ENCODE peak calls at places on chromosome 5, in four cellular contexts. E is K562, P is HCT116, H is H1. S is an unnamed sample.

GRCh38 chr5:132962429-132962928 is 955 bp downstream of the AFF4 start:
- DNase-seq in H (no peak), E (peak), P (peak), S (no peak)

GRCh38 chr5:178163772-178164735 is 10.4 kb upstream of the NHP2 start:
- DNase-seq in P (peak), E (peak), H (no peak), S (peak)

GRCh38 chr5:63262191-63262981 is 683.8 kb downstream of the LRRC70 start:
- DNase-seq in H (no peak), E (no peak), P (no peak), S (no peak)

GRCh38 chr5:78783434-78784130 is 135.0 kb upstream of the LHFPL2 start:
- DNase-seq in E (no peak), P (no peak), H (no peak), S (no peak)

GRCh38 chr5:173627860-173628392 is 11.5 kb upstream of the BOD1 start:
- DNase-seq in E (no peak), P (no peak), H (peak), S (no peak)

GRCh38 chr5:131279209-131279608 is 15.4 kb downstream of the CDC42SE2 start:
- DNase-seq in E (no peak), H (no peak), P (no peak), S (no peak)

GRCh38 chr5:122874179-122874875 is 28.9 kb downstream of the SNX24 start:
- DNase-seq in E (no peak), H (no peak), P (no peak), S (no peak)

GRCh38 chr5:73693573-73694061 is 67.6 kb downstream of the ARHGEF28 start:
- DNase-seq in P (no peak), E (no peak), H (peak), S (no peak)

GRCh38 chr5:36662291-36662851 is 56.0 kb downstream of the SLC1A3 start:
- DNase-seq in P (no peak), E (no peak), H (no peak), S (no peak)

GRCh38 chr5:151078490-151079262 is 2.2 kb downstream of the TNIP1 start:
- DNase-seq in H (no peak), P (no peak), E (no peak), S (no peak)
- TF ChIP-seq SP1 in H (no peak), P (no peak), E (no peak), S (peak)

GRCh38 chr5:32848120-32848519 is 137.0 kb downstream of the NPR3 start:
- DNase-seq in E (no peak), H (no peak), P (no peak), S (no peak)
- TF ChIP-seq CEBPB in E (no peak), H (no peak), P (no peak), S (no peak)

DNA sequence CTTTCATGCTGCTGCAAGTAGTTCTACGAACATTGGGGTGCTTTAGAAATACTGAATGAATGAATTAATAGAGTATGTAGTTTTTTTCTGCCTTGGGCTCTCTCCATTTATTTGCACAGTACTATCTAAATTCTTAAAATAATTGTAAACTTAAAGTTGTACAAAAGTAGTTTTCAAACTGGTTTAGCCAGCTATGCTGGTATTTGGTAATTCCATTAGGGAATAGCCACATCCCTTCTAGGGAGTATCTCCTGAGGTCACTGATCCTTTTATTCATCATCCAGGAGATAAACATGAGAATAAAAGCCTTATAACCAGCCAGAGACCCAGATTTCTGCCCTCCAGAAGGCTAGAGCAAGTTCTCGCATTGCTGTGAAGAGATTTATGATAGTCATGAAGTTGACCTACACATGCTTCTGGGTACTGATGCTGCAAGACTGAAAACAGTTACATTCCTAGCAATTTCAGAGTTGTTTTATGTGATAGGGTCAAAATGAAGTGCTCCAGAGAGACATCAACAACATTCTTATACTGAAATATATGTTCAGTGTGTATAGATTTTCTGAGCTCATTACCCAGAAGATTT is 215.3 kb downstream of the COMMD10 start:
- DNase-seq in E (no peak), P (no peak), H (no peak), S (no peak)
- TF ChIP-seq EGR1 in E (no peak), P (no peak), H (no peak), S (no peak)

GRCh38 chr5:96384353-96384752 is 48.7 kb downstream of the PCSK1 start:
- DNase-seq in P (peak), H (no peak), E (no peak), S (no peak)
- TF ChIP-seq SP1 in P (peak), H (no peak), E (no peak), S (no peak)

DNA sequence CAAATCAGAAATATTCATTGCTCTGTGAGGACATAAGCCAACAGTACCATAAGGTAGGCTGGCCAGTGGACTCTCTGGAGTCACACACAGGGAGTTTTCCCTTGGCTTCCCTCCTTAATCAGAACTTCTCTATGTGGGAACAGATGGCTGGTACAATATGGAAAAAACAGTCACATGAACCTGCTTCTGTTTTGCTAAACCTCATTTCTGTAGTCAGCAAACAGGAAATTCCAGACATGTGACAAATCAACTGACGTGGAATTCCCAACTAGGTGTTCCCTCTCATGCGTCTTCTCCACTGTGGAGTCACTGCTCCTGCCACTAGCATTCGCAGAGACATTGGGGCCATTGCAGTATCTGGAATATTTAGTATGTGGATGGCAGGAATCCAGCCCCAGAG is 617.6 kb downstream of the KIF4B start:
- DNase-seq in H (no peak), E (no peak), P (no peak), S (no peak)
- TF ChIP-seq CEBPB in H (no peak), E (no peak), P (no peak), S (no peak)

GRCh38 chr5:126938461-126938860 is 91.9 kb downstream of the MARCHF3 start:
- DNase-seq in P (no peak), E (no peak), H (no peak), S (no peak)
- TF ChIP-seq EGR1 in P (no peak), E (no peak), H (no peak), S (no peak)

GRCh38 chr5:108798866-108799265 is 51.2 kb downstream of the FER start:
- DNase-seq in E (no peak), H (no peak), P (no peak), S (no peak)
- TF ChIP-seq SP1 in E (no peak), H (no peak), P (no peak), S (no peak)

GRCh38 chr5:167570431-167570830 is 721.0 kb upstream of the WWC1 start:
- DNase-seq in H (no peak), P (no peak), E (no peak), S (no peak)

GRCh38 chr5:167561796-167562195 is 729.6 kb upstream of the WWC1 start:
- DNase-seq in P (no peak), H (no peak), E (no peak), S (no peak)

DNA sequence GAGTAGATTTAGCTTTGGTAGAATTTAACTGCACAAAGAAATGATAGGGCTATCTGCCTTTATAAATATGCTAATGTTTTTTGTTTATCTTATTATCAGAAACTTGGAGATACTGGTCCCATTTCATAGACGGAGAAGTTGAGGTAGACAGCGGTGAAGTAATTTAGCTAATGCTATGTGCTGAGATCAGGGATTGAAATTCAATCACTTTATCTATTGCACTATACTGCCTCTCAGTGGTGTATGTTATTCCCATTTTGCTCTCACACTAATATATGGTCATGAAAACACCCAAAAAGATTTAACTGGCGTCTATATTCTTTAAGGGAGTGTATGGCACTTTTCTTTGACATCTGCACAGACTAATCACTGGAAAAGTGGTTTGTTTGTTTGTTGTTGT is 725.9 kb upstream of the WWC1 start:
- DNase-seq in H (no peak), E (no peak), P (no peak), S (no peak)
- TF ChIP-seq CEBPB in H (peak), E (no peak), P (no peak), S (no peak)

GRCh38 chr5:17860660-17861315 is 226.5 kb downstream of the TAF11L14 start:
- DNase-seq in E (no peak), P (no peak), H (no peak), S (no peak)
- TF ChIP-seq EGR1 in E (no peak), P (no peak), H (no peak), S (no peak)

S was measured in GM12878.